ENCODE peak calls at places on chromosomes 3 and 15, in nine cellular contexts. One of them, this sample, is unnamed.

GRCh38 chr15:34347951-34348638 is 5.0 kb downstream of the NUTM1 start:
- DNase-seq in AG08395: no peak
- DNase-seq in GM10248: no peak
- DNase-seq in activated CD4-positive, alpha-beta T cell treated with anti-CD3 and anti-CD28 coated beads for 4 hours: no peak
- DNase-seq in activated T-cell treated with anti-CD3 and anti-CD28 coated beads, Interleukin-2, amount 50 U/mL, for 72 hours: no peak
- DNase-seq in T1000: no peak
- DNase-seq in activated CD8-positive, alpha-beta T cell treated with anti-CD3 and anti-CD28 coated beads for 36 hours: no peak
- DNase-seq in AG04449: no peak
- DNase-seq in fibroblast of pulmonary artery: no peak
- DNase-seq in this sample: no peak

GRCh38 chr3:55000546-55000945 is 72.7 kb upstream of the LRTM1 start:
- DNase-seq in AG08395: peak
- DNase-seq in GM10248: no peak
- DNase-seq in activated CD4-positive, alpha-beta T cell treated with anti-CD3 and anti-CD28 coated beads for 4 hours: no peak
- DNase-seq in activated T-cell treated with anti-CD3 and anti-CD28 coated beads, Interleukin-2, amount 50 U/mL, for 72 hours: no peak
- DNase-seq in T1000: peak
- DNase-seq in activated CD8-positive, alpha-beta T cell treated with anti-CD3 and anti-CD28 coated beads for 36 hours: no peak
- DNase-seq in AG04449: peak
- DNase-seq in fibroblast of pulmonary artery: peak
- DNase-seq in this sample: peak

GRCh38 chr3:112774293-112774926 is 72.3 kb downstream of the CD200R1L start:
- DNase-seq in AG08395: no peak
- DNase-seq in GM10248: no peak
- DNase-seq in activated CD4-positive, alpha-beta T cell treated with anti-CD3 and anti-CD28 coated beads for 4 hours: no peak
- DNase-seq in activated T-cell treated with anti-CD3 and anti-CD28 coated beads, Interleukin-2, amount 50 U/mL, for 72 hours: no peak
- DNase-seq in T1000: no peak
- DNase-seq in activated CD8-positive, alpha-beta T cell treated with anti-CD3 and anti-CD28 coated beads for 36 hours: peak
- DNase-seq in AG04449: peak
- DNase-seq in fibroblast of pulmonary artery: peak
- DNase-seq in this sample: peak

GRCh38 chr15:70486451-70487379 is 276.6 kb downstream of the UACA start:
- DNase-seq in AG08395: peak
- DNase-seq in GM10248: peak
- DNase-seq in activated CD4-positive, alpha-beta T cell treated with anti-CD3 and anti-CD28 coated beads for 4 hours: peak
- DNase-seq in activated T-cell treated with anti-CD3 and anti-CD28 coated beads, Interleukin-2, amount 50 U/mL, for 72 hours: peak
- DNase-seq in T1000: peak
- DNase-seq in activated CD8-positive, alpha-beta T cell treated with anti-CD3 and anti-CD28 coated beads for 36 hours: peak
- DNase-seq in AG04449: no peak
- DNase-seq in fibroblast of pulmonary artery: peak
- DNase-seq in this sample: peak

GRCh38 chr3:132160218-132160617 is 125.4 kb upstream of the CPNE4 start:
- DNase-seq in AG08395: no peak
- DNase-seq in GM10248: no peak
- DNase-seq in activated CD4-positive, alpha-beta T cell treated with anti-CD3 and anti-CD28 coated beads for 4 hours: no peak
- DNase-seq in activated T-cell treated with anti-CD3 and anti-CD28 coated beads, Interleukin-2, amount 50 U/mL, for 72 hours: no peak
- DNase-seq in T1000: no peak
- DNase-seq in activated CD8-positive, alpha-beta T cell treated with anti-CD3 and anti-CD28 coated beads for 36 hours: no peak
- DNase-seq in AG04449: no peak
- DNase-seq in fibroblast of pulmonary artery: no peak
- DNase-seq in this sample: no peak

GRCh38 chr15:43370975-43371974 is at the start of the genes TUBGCP4 and ZSCAN29:
- DNase-seq in AG08395: peak
- DNase-seq in GM10248: peak
- DNase-seq in activated CD4-positive, alpha-beta T cell treated with anti-CD3 and anti-CD28 coated beads for 4 hours: peak
- DNase-seq in activated T-cell treated with anti-CD3 and anti-CD28 coated beads, Interleukin-2, amount 50 U/mL, for 72 hours: peak
- DNase-seq in T1000: peak
- DNase-seq in activated CD8-positive, alpha-beta T cell treated with anti-CD3 and anti-CD28 coated beads for 36 hours: peak
- DNase-seq in AG04449: no peak
- DNase-seq in fibroblast of pulmonary artery: peak
- DNase-seq in this sample: peak

GRCh38 chr3:141738636-141739363 is 702 bp downstream of the RNF7 start:
- DNase-seq in AG08395: peak
- DNase-seq in GM10248: no peak
- DNase-seq in activated CD4-positive, alpha-beta T cell treated with anti-CD3 and anti-CD28 coated beads for 4 hours: peak
- DNase-seq in activated T-cell treated with anti-CD3 and anti-CD28 coated beads, Interleukin-2, amount 50 U/mL, for 72 hours: peak
- DNase-seq in T1000: no peak
- DNase-seq in activated CD8-positive, alpha-beta T cell treated with anti-CD3 and anti-CD28 coated beads for 36 hours: peak
- DNase-seq in AG04449: no peak
- DNase-seq in fibroblast of pulmonary artery: peak
- DNase-seq in this sample: no peak

GRCh38 chr3:122082357-122082756 is 27.2 kb downstream of the CD86 start:
- DNase-seq in AG08395: no peak
- DNase-seq in GM10248: no peak
- DNase-seq in activated CD4-positive, alpha-beta T cell treated with anti-CD3 and anti-CD28 coated beads for 4 hours: no peak
- DNase-seq in activated T-cell treated with anti-CD3 and anti-CD28 coated beads, Interleukin-2, amount 50 U/mL, for 72 hours: no peak
- DNase-seq in T1000: no peak
- DNase-seq in activated CD8-positive, alpha-beta T cell treated with anti-CD3 and anti-CD28 coated beads for 36 hours: no peak
- DNase-seq in AG04449: no peak
- DNase-seq in fibroblast of pulmonary artery: no peak
- DNase-seq in this sample: no peak

GRCh38 chr3:5036858-5037257 is 57.6 kb downstream of the BHLHE40 start:
- DNase-seq in AG08395: no peak
- DNase-seq in GM10248: no peak
- DNase-seq in activated CD4-positive, alpha-beta T cell treated with anti-CD3 and anti-CD28 coated beads for 4 hours: no peak
- DNase-seq in activated T-cell treated with anti-CD3 and anti-CD28 coated beads, Interleukin-2, amount 50 U/mL, for 72 hours: no peak
- DNase-seq in T1000: no peak
- DNase-seq in activated CD8-positive, alpha-beta T cell treated with anti-CD3 and anti-CD28 coated beads for 36 hours: no peak
- DNase-seq in AG04449: no peak
- DNase-seq in fibroblast of pulmonary artery: no peak
- DNase-seq in this sample: no peak

GRCh38 chr15:99708563-99708962 is 24.7 kb downstream of the LYSMD4 start:
- DNase-seq in AG08395: peak
- DNase-seq in GM10248: no peak
- DNase-seq in activated CD4-positive, alpha-beta T cell treated with anti-CD3 and anti-CD28 coated beads for 4 hours: no peak
- DNase-seq in activated T-cell treated with anti-CD3 and anti-CD28 coated beads, Interleukin-2, amount 50 U/mL, for 72 hours: no peak
- DNase-seq in T1000: peak
- DNase-seq in activated CD8-positive, alpha-beta T cell treated with anti-CD3 and anti-CD28 coated beads for 36 hours: no peak
- DNase-seq in AG04449: no peak
- DNase-seq in fibroblast of pulmonary artery: peak
- DNase-seq in this sample: peak

GRCh38 chr15:60396964-60397771 is 618 bp downstream of the ANXA2 start:
- DNase-seq in AG08395: peak
- DNase-seq in GM10248: peak
- DNase-seq in activated CD4-positive, alpha-beta T cell treated with anti-CD3 and anti-CD28 coated beads for 4 hours: peak
- DNase-seq in activated T-cell treated with anti-CD3 and anti-CD28 coated beads, Interleukin-2, amount 50 U/mL, for 72 hours: peak
- DNase-seq in T1000: peak
- DNase-seq in activated CD8-positive, alpha-beta T cell treated with anti-CD3 and anti-CD28 coated beads for 36 hours: peak
- DNase-seq in AG04449: no peak
- DNase-seq in fibroblast of pulmonary artery: peak
- DNase-seq in this sample: no peak

GRCh38 chr3:10646531-10647335 is 141.3 kb upstream of the ATP2B2 start:
- DNase-seq in AG08395: no peak
- DNase-seq in GM10248: no peak
- DNase-seq in activated CD4-positive, alpha-beta T cell treated with anti-CD3 and anti-CD28 coated beads for 4 hours: no peak
- DNase-seq in activated T-cell treated with anti-CD3 and anti-CD28 coated beads, Interleukin-2, amount 50 U/mL, for 72 hours: no peak
- DNase-seq in T1000: no peak
- DNase-seq in activated CD8-positive, alpha-beta T cell treated with anti-CD3 and anti-CD28 coated beads for 36 hours: no peak
- DNase-seq in AG04449: no peak
- DNase-seq in fibroblast of pulmonary artery: no peak
- DNase-seq in this sample: no peak

GRCh38 chr15:76285241-76285825 is 25.9 kb downstream of the ETFA start:
- DNase-seq in AG08395: peak
- DNase-seq in GM10248: no peak
- DNase-seq in activated CD4-positive, alpha-beta T cell treated with anti-CD3 and anti-CD28 coated beads for 4 hours: no peak
- DNase-seq in activated T-cell treated with anti-CD3 and anti-CD28 coated beads, Interleukin-2, amount 50 U/mL, for 72 hours: no peak
- DNase-seq in T1000: no peak
- DNase-seq in activated CD8-positive, alpha-beta T cell treated with anti-CD3 and anti-CD28 coated beads for 36 hours: peak
- DNase-seq in AG04449: no peak
- DNase-seq in fibroblast of pulmonary artery: peak
- DNase-seq in this sample: no peak

GRCh38 chr15:89114974-89115373 is 26.7 kb downstream of the ABHD2 start:
- DNase-seq in AG08395: no peak
- DNase-seq in GM10248: no peak
- DNase-seq in activated CD4-positive, alpha-beta T cell treated with anti-CD3 and anti-CD28 coated beads for 4 hours: no peak
- DNase-seq in activated T-cell treated with anti-CD3 and anti-CD28 coated beads, Interleukin-2, amount 50 U/mL, for 72 hours: no peak
- DNase-seq in T1000: no peak
- DNase-seq in activated CD8-positive, alpha-beta T cell treated with anti-CD3 and anti-CD28 coated beads for 36 hours: no peak
- DNase-seq in AG04449: no peak
- DNase-seq in fibroblast of pulmonary artery: peak
- DNase-seq in this sample: peak

GRCh38 chr3:38585791-38586420 is 63.6 kb downstream of the SCN5A start:
- DNase-seq in AG08395: no peak
- DNase-seq in GM10248: no peak
- DNase-seq in activated CD4-positive, alpha-beta T cell treated with anti-CD3 and anti-CD28 coated beads for 4 hours: no peak
- DNase-seq in activated T-cell treated with anti-CD3 and anti-CD28 coated beads, Interleukin-2, amount 50 U/mL, for 72 hours: no peak
- DNase-seq in T1000: no peak
- DNase-seq in activated CD8-positive, alpha-beta T cell treated with anti-CD3 and anti-CD28 coated beads for 36 hours: no peak
- DNase-seq in AG04449: no peak
- DNase-seq in fibroblast of pulmonary artery: no peak
- DNase-seq in this sample: no peak

GRCh38 chr15:98865397-98866339 is 141.9 kb downstream of the PGPEP1L start:
- DNase-seq in AG08395: peak
- DNase-seq in GM10248: peak
- DNase-seq in activated CD4-positive, alpha-beta T cell treated with anti-CD3 and anti-CD28 coated beads for 4 hours: peak
- DNase-seq in activated T-cell treated with anti-CD3 and anti-CD28 coated beads, Interleukin-2, amount 50 U/mL, for 72 hours: peak
- DNase-seq in T1000: peak
- DNase-seq in activated CD8-positive, alpha-beta T cell treated with anti-CD3 and anti-CD28 coated beads for 36 hours: peak
- DNase-seq in AG04449: no peak
- DNase-seq in fibroblast of pulmonary artery: peak
- DNase-seq in this sample: no peak

GRCh38 chr3:139339219-139339906 is 4.5 kb upstream of the MRPS22 start:
- DNase-seq in AG08395: peak
- DNase-seq in GM10248: no peak
- DNase-seq in activated CD4-positive, alpha-beta T cell treated with anti-CD3 and anti-CD28 coated beads for 4 hours: no peak
- DNase-seq in activated T-cell treated with anti-CD3 and anti-CD28 coated beads, Interleukin-2, amount 50 U/mL, for 72 hours: no peak
- DNase-seq in T1000: no peak
- DNase-seq in activated CD8-positive, alpha-beta T cell treated with anti-CD3 and anti-CD28 coated beads for 36 hours: peak
- DNase-seq in AG04449: no peak
- DNase-seq in fibroblast of pulmonary artery: no peak
- DNase-seq in this sample: no peak